ENCODE peak calls at places on chromosomes 6 and 20, in four cellular contexts. One of them, this sample, is unnamed. For H3K9me3, the result is how much of the 10 kb centered on the place peaks cover.

GRCh38 chr6:12605888-12606345 is 110.7 kb upstream of the PHACTR1 start:
- DNase-seq in A549: peak
- DNase-seq in transverse colon: peak
- DNase-seq in sigmoid colon: no peak
- DNase-seq in this sample: peak

GRCh38 chr6:11772109-11772830 is 6.3 kb downstream of the ADTRP start:
- DNase-seq in transverse colon: no peak
- DNase-seq in sigmoid colon: peak
- DNase-seq in A549: peak
- DNase-seq in this sample: peak

GRCh38 chr6:136012198-136012884 is 160.8 kb downstream of the PDE7B start:
- DNase-seq in sigmoid colon: no peak
- DNase-seq in transverse colon: no peak
- DNase-seq in A549: no peak
- DNase-seq in this sample: no peak

GRCh38 chr20:19615629-19616028 is 142.4 kb upstream of the RIN2 start:
- DNase-seq in A549: no peak
- DNase-seq in sigmoid colon: no peak
- DNase-seq in transverse colon: no peak
- DNase-seq in this sample: no peak

GRCh38 chr20:50367104-50367674 is 143.0 kb upstream of the PTPN1 start:
- DNase-seq in sigmoid colon: no peak
- DNase-seq in A549: no peak
- DNase-seq in transverse colon: no peak
- DNase-seq in this sample: no peak

GRCh38 chr20:47360489-47361267 is 4.2 kb upstream of the ZMYND8 start:
- DNase-seq in transverse colon: peak
- DNase-seq in A549: peak
- DNase-seq in sigmoid colon: peak
- DNase-seq in this sample: peak

GRCh38 chr20:33894798-33895197 is 83.7 kb downstream of the CHMP4B start:
- DNase-seq in sigmoid colon: no peak
- DNase-seq in A549: no peak
- DNase-seq in transverse colon: no peak
- DNase-seq in this sample: no peak

GRCh38 chr20:56949318-56949717 is 317.1 kb downstream of the BMP7 start:
- DNase-seq in sigmoid colon: no peak
- DNase-seq in A549: no peak
- DNase-seq in transverse colon: no peak
- DNase-seq in this sample: no peak

GRCh38 chr20:40085513-40085912 is 603.5 kb downstream of the MAFB start:
- DNase-seq in sigmoid colon: no peak
- DNase-seq in transverse colon: no peak
- DNase-seq in A549: no peak
- DNase-seq in this sample: no peak

GRCh38 chr20:21280496-21281016 is 22.6 kb upstream of the XRN2 start:
- DNase-seq in transverse colon: peak
- DNase-seq in sigmoid colon: no peak
- DNase-seq in A549: no peak
- DNase-seq in this sample: no peak

GRCh38 chr6:38058022-38058421 is 238.5 kb downstream of the ZFAND3 start:
- DNase-seq in transverse colon: no peak
- DNase-seq in A549: no peak
- DNase-seq in sigmoid colon: no peak
- DNase-seq in this sample: no peak

GRCh38 chr20:19642861-19643260 is 115.2 kb upstream of the RIN2 start:
- DNase-seq in A549: no peak
- DNase-seq in transverse colon: no peak
- DNase-seq in sigmoid colon: no peak
- DNase-seq in this sample: no peak

GRCh38 chr20:47875302-47876025 is 90.2 kb upstream of the SULF2 start:
- DNase-seq in transverse colon: no peak
- DNase-seq in sigmoid colon: no peak
- DNase-seq in A549: no peak
- DNase-seq in this sample: no peak

GRCh38 chr6:106525885-106526280 is 103.4 kb downstream of the RTN4IP1 start:
- DNase-seq in transverse colon: no peak
- DNase-seq in sigmoid colon: no peak
- DNase-seq in A549: no peak
- DNase-seq in this sample: no peak

GRCh38 chr6:15416932-15417509 is 171.2 kb downstream of the JARID2 start:
- DNase-seq in A549: no peak
- DNase-seq in transverse colon: no peak
- DNase-seq in sigmoid colon: no peak
- DNase-seq in this sample: no peak

GRCh38 chr6:15410752-15411151 is 164.9 kb downstream of the JARID2 start:
- DNase-seq in transverse colon: no peak
- DNase-seq in A549: no peak
- DNase-seq in sigmoid colon: no peak
- DNase-seq in this sample: no peak

GRCh38 chr6:15412767-15413166 is 166.9 kb downstream of the JARID2 start:
- DNase-seq in sigmoid colon: no peak
- DNase-seq in transverse colon: no peak
- DNase-seq in A549: no peak
- DNase-seq in this sample: no peak

GRCh38 chr6:15411766-15412165 is 165.9 kb downstream of the JARID2 start:
- DNase-seq in transverse colon: no peak
- DNase-seq in A549: no peak
- DNase-seq in sigmoid colon: no peak
- DNase-seq in this sample: no peak

GRCh38 chr6:15413558-15414257 is 167.8 kb downstream of the JARID2 start:
- DNase-seq in sigmoid colon: no peak
- DNase-seq in transverse colon: no peak
- DNase-seq in A549: no peak
- DNase-seq in this sample: peak
- H3K9me3 ChIP-seq in sigmoid colon: under half
- H3K9me3 ChIP-seq in transverse colon: under half
- H3K9me3 ChIP-seq in A549: under half
- H3K9me3 ChIP-seq in this sample: under half

GRCh38 chr20:54173653-54174451 is at the start of gene CYP24A1:
- DNase-seq in transverse colon: peak
- DNase-seq in A549: peak
- DNase-seq in sigmoid colon: no peak
- DNase-seq in this sample: no peak
- H3K4me3 ChIP-seq in transverse colon: no peak
- H3K4me3 ChIP-seq in A549: peak
- H3K4me3 ChIP-seq in sigmoid colon: no peak
- H3K4me3 ChIP-seq in this sample: no peak

DNA sequence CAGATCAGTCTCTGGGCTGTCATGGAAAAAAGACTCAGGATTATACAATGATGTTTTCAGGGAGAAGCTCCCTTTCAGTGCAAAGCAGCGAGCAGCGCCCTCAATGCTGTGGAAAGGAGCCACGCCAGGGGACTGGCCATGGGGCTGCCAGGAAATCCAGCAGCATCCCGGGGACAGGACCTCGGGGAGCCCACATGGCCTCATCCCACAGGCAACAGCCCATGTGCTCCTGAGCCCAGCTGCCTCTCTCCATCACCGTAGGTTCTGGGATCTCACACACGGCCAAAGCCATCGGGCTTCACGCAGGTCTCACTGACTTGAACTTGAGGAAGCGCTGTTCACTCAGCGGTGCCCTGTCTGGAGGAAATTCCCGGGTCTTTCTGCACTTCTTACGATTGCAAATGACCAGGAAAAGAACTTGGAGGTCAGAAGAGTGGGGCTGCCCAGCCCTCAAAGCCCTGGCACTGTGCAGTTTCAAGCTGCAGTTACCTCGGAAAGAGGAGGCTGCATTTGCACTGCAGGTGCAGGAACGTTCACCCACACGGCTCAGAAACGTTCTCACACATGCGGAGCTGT is 125.9 kb upstream of the THBS2 start:
- DNase-seq in sigmoid colon: no peak
- DNase-seq in transverse colon: no peak
- DNase-seq in A549: no peak
- DNase-seq in this sample: no peak
- H3K9me3 ChIP-seq in sigmoid colon: under half
- H3K9me3 ChIP-seq in transverse colon: under half
- H3K9me3 ChIP-seq in A549: under half
- H3K9me3 ChIP-seq in this sample: under half

DNA sequence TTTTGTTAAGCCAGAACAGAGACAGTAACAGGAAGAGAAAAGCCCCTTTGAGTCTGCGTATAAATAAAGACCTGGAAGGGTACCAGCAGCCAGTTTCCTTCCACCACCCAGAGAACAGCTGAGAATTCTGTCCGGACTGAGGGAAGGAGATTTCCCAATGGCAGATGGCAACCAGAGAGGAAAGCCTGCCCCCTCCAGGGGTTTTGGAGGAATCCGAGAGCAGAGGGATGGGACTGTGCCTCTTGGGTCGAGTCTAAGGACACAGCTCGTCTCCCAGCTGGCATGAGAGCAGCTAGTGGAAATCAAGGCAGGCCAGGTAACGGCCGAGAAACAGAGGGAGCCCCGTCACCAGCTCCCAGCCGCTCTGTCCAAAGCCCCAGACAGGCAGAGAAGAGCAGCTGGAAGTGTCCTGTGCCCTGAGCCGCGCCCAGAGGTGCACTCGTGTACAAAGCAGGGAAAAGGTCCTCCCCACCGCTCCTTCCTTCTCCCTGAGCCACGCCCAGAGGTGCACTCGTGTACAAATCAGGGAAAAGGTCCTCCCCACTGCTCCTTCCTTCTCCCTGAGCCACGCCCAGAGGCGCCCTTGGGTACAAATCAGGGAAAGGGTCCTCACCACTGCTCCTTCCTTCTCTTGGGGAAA is 134.0 kb upstream of the SNX9 start:
- DNase-seq in transverse colon: peak
- DNase-seq in A549: peak
- DNase-seq in sigmoid colon: peak
- DNase-seq in this sample: no peak
- H3K4me3 ChIP-seq in transverse colon: no peak
- H3K4me3 ChIP-seq in A549: no peak
- H3K4me3 ChIP-seq in sigmoid colon: no peak
- H3K4me3 ChIP-seq in this sample: no peak

DNA sequence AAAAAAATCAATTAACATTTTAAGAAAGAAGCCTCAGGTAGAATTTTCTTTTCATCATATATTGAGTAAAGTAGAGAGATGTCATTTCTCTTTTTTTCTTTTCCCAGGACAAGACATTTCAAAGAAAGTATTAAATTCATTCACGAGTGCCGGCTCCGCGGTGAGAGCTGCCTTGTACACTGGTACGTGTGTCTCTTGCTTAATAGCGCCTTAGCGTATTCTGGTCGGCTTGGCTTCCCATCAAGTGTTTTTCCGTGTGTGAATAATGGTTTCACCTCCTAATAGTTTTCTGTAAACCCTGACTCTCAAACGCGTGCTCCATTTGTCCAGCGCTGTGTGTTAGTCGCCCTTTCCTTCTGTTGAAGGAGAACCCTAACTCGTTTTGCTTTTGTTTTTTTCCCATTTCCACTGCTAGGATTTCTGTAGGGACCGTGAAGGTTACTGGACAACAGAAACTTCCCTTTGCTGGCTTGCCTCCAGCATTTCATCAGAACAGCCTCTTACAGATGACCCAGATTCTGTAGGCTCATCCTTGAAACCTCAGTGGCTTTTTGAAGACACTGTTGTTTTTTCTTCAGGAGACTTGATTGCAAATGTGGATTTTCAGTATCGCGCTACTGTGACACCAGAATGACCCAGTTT is 45.7 kb upstream of the IRF4 start:
- DNase-seq in sigmoid colon: no peak
- DNase-seq in transverse colon: no peak
- DNase-seq in A549: no peak
- DNase-seq in this sample: no peak
- H3K9me3 ChIP-seq in sigmoid colon: under half
- H3K9me3 ChIP-seq in transverse colon: under half
- H3K9me3 ChIP-seq in A549: under half
- H3K9me3 ChIP-seq in this sample: under half

GRCh38 chr6:34412054-34412453 is 13.8 kb downstream of the RPS10 start:
- DNase-seq in transverse colon: no peak
- DNase-seq in sigmoid colon: no peak
- DNase-seq in A549: no peak
- DNase-seq in this sample: no peak

GRCh38 chr6:34416877-34417371 is 8.9 kb downstream of the RPS10 start:
- DNase-seq in transverse colon: no peak
- DNase-seq in sigmoid colon: no peak
- DNase-seq in A549: no peak
- DNase-seq in this sample: no peak

GRCh38 chr6:34412643-34413214 is 13.1 kb downstream of the RPS10 start:
- DNase-seq in sigmoid colon: no peak
- DNase-seq in transverse colon: no peak
- DNase-seq in A549: no peak
- DNase-seq in this sample: peak

GRCh38 chr6:34418367-34418766 is 7.5 kb downstream of the RPS10 start:
- DNase-seq in A549: no peak
- DNase-seq in sigmoid colon: no peak
- DNase-seq in transverse colon: no peak
- DNase-seq in this sample: no peak

GRCh38 chr6:34414999-34415858 is 10.6 kb downstream of the RPS10 start:
- DNase-seq in A549: no peak
- DNase-seq in sigmoid colon: peak
- DNase-seq in transverse colon: peak
- DNase-seq in this sample: no peak
- H3K4me3 ChIP-seq in A549: no peak
- H3K4me3 ChIP-seq in sigmoid colon: no peak
- H3K4me3 ChIP-seq in transverse colon: no peak
- H3K4me3 ChIP-seq in this sample: no peak

DNA sequence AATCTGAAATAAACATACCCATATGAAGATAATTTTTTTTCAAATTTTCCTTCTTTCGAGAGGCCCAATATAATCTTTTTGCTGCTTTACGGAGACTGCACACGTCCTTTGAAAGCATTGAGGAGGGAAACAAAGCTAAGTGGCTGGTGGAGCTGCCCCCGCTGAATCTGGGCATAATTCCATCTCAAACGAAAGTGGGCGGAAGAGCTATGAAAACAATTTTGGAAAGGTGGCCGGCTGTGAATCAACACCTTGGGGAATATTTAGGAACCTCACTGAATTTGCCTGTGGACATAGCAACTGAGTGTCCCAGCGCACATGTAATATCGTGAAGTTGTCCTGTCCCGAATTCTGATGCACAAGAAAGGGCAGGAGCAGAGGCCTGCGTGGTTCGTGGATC is 55.6 kb upstream of the SMOC2 start:
- DNase-seq in transverse colon: no peak
- DNase-seq in sigmoid colon: no peak
- DNase-seq in A549: no peak
- DNase-seq in this sample: no peak
- H3K9me3 ChIP-seq in transverse colon: under half
- H3K9me3 ChIP-seq in sigmoid colon: under half
- H3K9me3 ChIP-seq in A549: under half
- H3K9me3 ChIP-seq in this sample: under half

GRCh38 chr20:24674921-24675605 is 205.6 kb downstream of the SYNDIG1 start:
- DNase-seq in A549: no peak
- DNase-seq in transverse colon: no peak
- DNase-seq in sigmoid colon: peak
- DNase-seq in this sample: no peak
- H3K4me3 ChIP-seq in A549: no peak
- H3K4me3 ChIP-seq in transverse colon: no peak
- H3K4me3 ChIP-seq in sigmoid colon: no peak
- H3K4me3 ChIP-seq in this sample: no peak